ENCODE peak calls at places on chromosomes 7 and 10, in five cellular contexts. V is lung microvascular endothelial cell; S is activated effector memory CD4-positive, alpha-beta T cell treated with Interleukin-2 at 50 U/mL for 16 hours; Q is cardiac muscle cell; B is Panc1. T is an unnamed sample.
A peak's percentile ranks its signal among the peaks of the same experiment; 100 is the strongest.

GRCh38 chr10:99975942-99976809 is 33.6 kb downstream of the DNMBP start:
- DNase-seq in V (peak; percentile 58), S (no peak), Q (no peak), B (no peak), T (no peak)

GRCh38 chr10:63675171-63675570 is 154.0 kb downstream of the REEP3 start:
- DNase-seq in V (no peak), S (no peak), Q (no peak), B (no peak), T (no peak)

GRCh38 chr10:112383325-112383724 is 9.4 kb downstream of the ACSL5 start:
- DNase-seq in V (peak; percentile 65), S (no peak), Q (peak; percentile 11), B (no peak), T (no peak)

GRCh38 chr10:17473228-17473950 is 19.0 kb upstream of the ST8SIA6 start:
- DNase-seq in V (no peak), S (no peak), Q (no peak), B (no peak), T (no peak)

GRCh38 chr7:44158060-44158872 is 17.1 kb upstream of the MYL7 start:
- DNase-seq in V (no peak), S (no peak), Q (no peak), B (no peak), T (no peak)

GRCh38 chr7:87220026-87220733 is 648 bp upstream of the TMEM243 start:
- DNase-seq in V (peak; percentile 86), S (peak; percentile 76), Q (peak; percentile 89), B (no peak), T (no peak)

GRCh38 chr10:649798-650690 is 39.4 kb downstream of the DIP2C start:
- DNase-seq in V (peak; percentile 19), S (no peak), Q (no peak), B (no peak), T (no peak)

GRCh38 chr7:149606826-149607225 is 109.2 kb upstream of the ZNF746 start:
- DNase-seq in V (no peak), S (no peak), Q (no peak), B (no peak), T (no peak)

GRCh38 chr7:18064242-18064838 is 36.7 kb upstream of the PRPS1L1 start:
- DNase-seq in V (peak; percentile 8), S (no peak), Q (peak; percentile 19), B (peak; percentile 7), T (no peak)

GRCh38 chr7:33089142-33089541 is 20.1 kb downstream of the RP9 start:
- DNase-seq in V (no peak), S (no peak), Q (no peak), B (no peak), T (no peak)

GRCh38 chr7:142323706-142324105 is 65.8 kb upstream of the PRSS58 start:
- DNase-seq in V (peak; percentile 17), S (no peak), Q (peak; percentile 86), B (no peak), T (no peak)

GRCh38 chr7:20574784-20575757 is 40.4 kb upstream of the ABCB5 start:
- DNase-seq in V (no peak), S (no peak), Q (no peak), B (no peak), T (no peak)

GRCh38 chr10:123666318-123667291 is at the start of gene GPR26:
- DNase-seq in V (no peak), S (no peak), Q (peak; percentile 83), B (no peak), T (no peak)

GRCh38 chr10:101132636-101133473 is 1.8 kb downstream of the TLX1 start:
- DNase-seq in V (no peak), S (no peak), Q (no peak), B (no peak), T (no peak)

GRCh38 chr10:71941318-71941717 is 22.9 kb upstream of the CHST3 start:
- DNase-seq in V (no peak), S (no peak), Q (no peak), B (no peak), T (no peak)

GRCh38 chr7:73742753-73743641 is 4.4 kb upstream of the ABHD11 start:
- DNase-seq in V (peak; percentile 16), S (no peak), Q (peak; percentile 38), B (no peak), T (no peak)

GRCh38 chr7:76505168-76506080 is 4.9 kb upstream of the UPK3B start:
- DNase-seq in V (no peak), S (no peak), Q (no peak), B (no peak), T (no peak)

GRCh38 chr7:80095545-80095944 is 39.1 kb upstream of the GNAI1 start:
- DNase-seq in V (peak; percentile 36), S (no peak), Q (no peak), B (no peak), T (no peak)

GRCh38 chr7:28528899-28529298 is 116.6 kb downstream of the CREB5 start:
- DNase-seq in V (no peak), S (no peak), Q (no peak), B (no peak), T (no peak)

GRCh38 chr10:130377986-130378545 is 241.9 kb downstream of the GLRX3 start:
- DNase-seq in V (no peak), S (no peak), Q (no peak), B (no peak), T (no peak)

GRCh38 chr7:147540743-147541142 is 1049.8 kb upstream of the C7orf33 start:
- DNase-seq in V (no peak), S (no peak), Q (no peak), B (no peak), T (no peak)

GRCh38 chr10:73413108-73413527 is 740 bp downstream of the ANXA7 start:
- DNase-seq in V (no peak), S (no peak), Q (no peak), B (peak; percentile 17), T (peak; percentile 35)

GRCh38 chr7:130242198-130243014 is 24.3 kb upstream of the CPA2 start:
- DNase-seq in V (peak; percentile 35), S (no peak), Q (peak; percentile 67), B (peak; percentile 24), T (peak; percentile 91)

GRCh38 chr10:7258948-7259523 is 151.8 kb downstream of the SFMBT2 start:
- DNase-seq in V (no peak), S (peak; percentile 35), Q (no peak), B (no peak), T (no peak)

GRCh38 chr10:88731296-88731695 is 25.2 kb downstream of the LIPK start:
- DNase-seq in V (no peak), S (no peak), Q (peak; percentile 22), B (no peak), T (no peak)

GRCh38 chr7:143299840-143300239 is 11.7 kb downstream of the CASP2 start:
- DNase-seq in V (peak; percentile 27), S (peak; percentile 54), Q (peak; percentile 44), B (no peak), T (no peak)

GRCh38 chr10:129047585-129047984 is 419.5 kb upstream of the MGMT start:
- DNase-seq in V (no peak), S (no peak), Q (no peak), B (no peak), T (no peak)

GRCh38 chr7:156059374-156059773 is 247.1 kb upstream of the SHH start:
- DNase-seq in V (no peak), S (no peak), Q (no peak), B (no peak), T (no peak)

GRCh38 chr7:18361756-18362155 is 133.8 kb upstream of the HDAC9 start:
- DNase-seq in V (no peak), S (no peak), Q (peak; percentile 13), B (no peak), T (no peak)

GRCh38 chr7:94183289-94183749 is 179.2 kb upstream of the BET1 start:
- DNase-seq in V (peak; percentile 99), S (no peak), Q (no peak), B (peak; percentile 84), T (peak; percentile 73)

T was measured in keratinocyte.